ENCODE peak calls at places on chromosomes 13 and 19, in seven cellular contexts. F, I, D, S, V, T and L are unnamed samples.

GRCh38 chr13:44172411-44172810 is 201.2 kb upstream of the SERP2 start:
- DNase-seq in T (no peak), V (no peak), D (no peak), S (no peak), I (no peak), F (no peak), L (no peak)

GRCh38 chr13:84339456-84339855 is 457.2 kb upstream of the SLITRK1 start:
- DNase-seq in F (no peak), T (no peak), S (no peak), D (no peak), V (no peak), I (no peak), L (no peak)

GRCh38 chr19:1925544-1925943 is 15.4 kb upstream of the CSNK1G2 start:
- DNase-seq in V (no peak), D (no peak), I (no peak), S (no peak), T (no peak), F (no peak), L (no peak)

GRCh38 chr13:55464222-55464621 is 1676.5 kb upstream of the PRR20A start:
- DNase-seq in V (no peak), S (no peak), D (no peak), F (no peak), T (no peak), I (no peak), L (no peak)

GRCh38 chr13:63288576-63288975 is 1872.9 kb upstream of the PCDH20 start:
- DNase-seq in V (no peak), I (no peak), S (no peak), D (no peak), F (no peak), T (no peak), L (no peak)

GRCh38 chr19:44726465-44726864 is 22.0 kb upstream of the BCL3 start:
- DNase-seq in S (no peak), I (no peak), F (no peak), V (no peak), D (no peak), T (no peak), L (no peak)

GRCh38 chr19:46803555-46803954 is 15.2 kb upstream of the SLC1A5 start:
- DNase-seq in T (peak), S (no peak), I (no peak), F (no peak), V (no peak), D (no peak), L (no peak)

GRCh38 chr13:113937073-113937472 is 36.8 kb downstream of the C13orf46 start:
- DNase-seq in V (no peak), F (no peak), S (no peak), D (no peak), I (no peak), T (no peak), L (no peak)

GRCh38 chr13:86660090-86660489 is 860.9 kb upstream of the SLITRK6 start:
- DNase-seq in D (no peak), V (no peak), S (no peak), T (no peak), F (no peak), I (no peak), L (no peak)

GRCh38 chr19:41755328-41755913 is at the start of gene CEACAM6:
- DNase-seq in D (no peak), V (no peak), F (no peak), I (peak), T (no peak), S (no peak), L (no peak)

GRCh38 chr19:28530406-28531035 is 682.4 kb downstream of the UQCRFS1 start:
- DNase-seq in I (no peak), D (no peak), T (no peak), S (no peak), F (no peak), V (no peak), L (no peak)
- TF ChIP-seq CTCF in I (no peak), D (no peak), T (no peak), S (no peak), F (no peak), V (no peak), L (no peak)

DNA sequence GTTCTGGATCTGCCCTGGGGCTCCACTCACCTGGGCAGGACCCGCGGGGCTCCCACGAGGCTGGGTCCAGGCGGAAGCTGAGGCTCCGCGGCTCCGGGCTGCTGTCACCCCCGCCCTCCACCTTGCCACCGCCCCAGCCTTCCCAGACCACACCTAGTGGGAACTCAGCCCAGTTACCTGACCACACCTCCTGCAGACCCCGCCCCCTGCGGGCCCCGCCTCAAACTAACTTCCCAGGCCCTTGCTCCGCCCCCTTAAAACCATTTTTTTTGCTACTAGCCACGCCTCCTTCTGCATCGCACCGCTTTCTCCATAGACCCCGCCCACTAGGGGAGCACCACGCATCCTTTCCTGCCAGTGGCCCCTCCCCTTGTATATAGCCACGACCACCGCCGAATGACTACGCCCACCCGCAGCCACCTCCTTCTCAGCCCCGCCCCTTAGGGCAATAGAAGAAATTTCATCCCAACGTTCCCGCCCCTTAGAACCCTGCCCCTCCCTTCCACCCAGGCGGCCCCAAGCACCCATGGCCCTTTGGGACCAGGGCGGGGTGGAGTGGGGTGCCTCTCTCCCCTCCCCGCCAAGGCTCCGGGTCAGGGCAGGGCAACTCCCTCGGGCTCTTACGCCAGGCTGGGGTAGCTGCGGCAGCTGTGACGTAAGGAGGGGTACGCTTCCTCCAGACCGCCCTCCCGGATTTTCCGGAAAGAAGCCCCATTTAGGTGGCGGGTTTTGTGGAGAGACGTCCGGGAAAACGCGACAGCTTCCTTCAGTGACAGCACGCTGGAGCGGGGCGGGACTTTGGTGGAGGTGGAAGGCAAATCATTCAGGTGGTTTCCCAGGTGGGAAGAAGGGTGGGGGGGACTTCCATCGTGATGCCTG is at the start of gene SH2D3A:
- DNase-seq in I (peak), F (peak), D (no peak), T (peak), S (no peak), V (peak), L (peak)
- TF ChIP-seq CTCF in I (no peak), F (no peak), D (no peak), T (no peak), S (no peak), V (peak), L (no peak)

DNA sequence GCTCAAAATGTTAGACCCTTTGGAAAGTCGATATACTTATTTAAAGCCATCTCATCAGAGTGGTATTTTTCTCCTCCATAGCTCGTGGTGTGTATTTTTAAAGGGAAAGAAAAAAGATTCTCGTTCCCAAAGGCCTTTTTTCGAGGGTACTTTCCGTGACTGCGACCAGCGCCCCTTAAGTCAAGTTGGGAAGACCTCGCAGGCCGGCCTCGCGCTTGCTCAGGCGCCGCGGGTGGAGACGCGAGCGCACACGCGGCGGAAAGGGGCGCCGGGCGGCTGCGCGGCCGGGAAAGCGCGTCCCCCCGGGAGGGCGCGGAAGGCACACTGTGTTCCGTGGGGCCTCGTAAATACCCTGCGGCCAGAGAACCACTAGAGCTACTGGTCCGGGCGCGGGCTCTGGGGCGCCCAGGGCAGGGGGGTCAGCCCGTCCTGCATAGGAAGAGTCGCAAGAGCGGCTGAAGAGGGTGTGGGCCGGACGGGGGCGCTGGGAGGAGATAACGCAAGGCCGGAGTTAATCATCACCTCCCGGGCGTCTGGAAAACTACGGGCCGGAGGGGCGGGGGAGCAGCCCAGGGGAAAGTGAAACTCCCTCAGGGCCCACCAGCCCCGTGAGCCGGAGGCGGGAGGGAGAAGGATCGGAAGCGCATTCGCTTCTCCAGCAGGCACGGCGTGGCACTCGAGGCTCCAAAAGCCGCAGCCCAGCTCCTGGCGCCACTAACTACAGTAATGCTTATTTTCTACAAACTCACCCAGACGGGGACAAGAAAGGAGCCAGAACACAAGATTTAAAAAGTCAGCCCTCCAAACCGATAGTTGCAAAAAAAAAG is 1.2 kb upstream of the WBP4 start:
- DNase-seq in F (peak), D (peak), S (peak), I (peak), V (peak), T (peak), L (peak)
- TF ChIP-seq CTCF in F (peak), D (peak), S (no peak), I (no peak), V (peak), T (peak), L (peak)

GRCh38 chr13:20129076-20129475 is 31.8 kb downstream of the GJA3 start:
- DNase-seq in V (no peak), D (no peak), T (no peak), I (no peak), F (no peak), S (no peak), L (no peak)

GRCh38 chr13:20131057-20131832 is 29.6 kb downstream of the GJA3 start:
- DNase-seq in D (no peak), S (no peak), I (no peak), V (no peak), T (peak), F (no peak), L (no peak)

GRCh38 chr13:20128459-20128927 is 32.4 kb downstream of the GJA3 start:
- DNase-seq in V (no peak), T (peak), I (peak), S (no peak), F (no peak), D (no peak), L (no peak)

GRCh38 chr13:20130652-20131051 is 30.2 kb downstream of the GJA3 start:
- DNase-seq in V (no peak), F (no peak), S (no peak), I (no peak), T (no peak), D (no peak), L (no peak)

GRCh38 chr13:20130012-20130411 is 30.8 kb downstream of the GJA3 start:
- DNase-seq in T (no peak), S (no peak), F (no peak), I (no peak), D (no peak), V (no peak), L (no peak)
- TF ChIP-seq CTCF in T (no peak), S (no peak), F (no peak), I (no peak), D (no peak), V (no peak), L (no peak)

GRCh38 chr19:24033308-24033961 is 53.6 kb upstream of the ZNF254 start:
- DNase-seq in S (peak), F (peak), I (peak), V (peak), T (peak), D (peak), L (peak)
- TF ChIP-seq CTCF in S (no peak), F (no peak), I (no peak), V (peak), T (no peak), D (no peak), L (no peak)

DNA sequence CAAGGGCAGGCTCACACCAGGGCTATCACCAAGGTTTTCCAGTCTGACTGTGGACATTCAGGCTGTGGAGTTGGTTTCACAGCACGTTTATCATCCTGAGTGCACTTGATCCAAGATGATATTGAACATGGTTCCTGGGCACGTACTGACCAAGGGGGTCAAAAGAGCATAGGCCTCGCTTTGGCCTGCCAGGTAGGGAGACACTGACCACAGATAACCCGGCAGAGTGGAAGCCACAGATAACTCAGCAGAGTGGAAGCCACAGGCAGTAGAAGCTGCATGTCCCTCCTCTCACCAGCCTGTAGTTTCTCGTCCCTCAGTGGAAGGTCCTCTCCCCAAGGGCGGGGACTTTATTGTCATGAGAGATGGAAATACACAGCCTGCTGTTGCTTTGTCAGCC is 8.7 kb upstream of the KRTDAP start:
- DNase-seq in S (no peak), T (no peak), V (no peak), F (no peak), D (no peak), I (no peak), L (no peak)
- TF ChIP-seq CTCF in S (no peak), T (no peak), V (no peak), F (no peak), D (no peak), I (no peak), L (no peak)

DNA sequence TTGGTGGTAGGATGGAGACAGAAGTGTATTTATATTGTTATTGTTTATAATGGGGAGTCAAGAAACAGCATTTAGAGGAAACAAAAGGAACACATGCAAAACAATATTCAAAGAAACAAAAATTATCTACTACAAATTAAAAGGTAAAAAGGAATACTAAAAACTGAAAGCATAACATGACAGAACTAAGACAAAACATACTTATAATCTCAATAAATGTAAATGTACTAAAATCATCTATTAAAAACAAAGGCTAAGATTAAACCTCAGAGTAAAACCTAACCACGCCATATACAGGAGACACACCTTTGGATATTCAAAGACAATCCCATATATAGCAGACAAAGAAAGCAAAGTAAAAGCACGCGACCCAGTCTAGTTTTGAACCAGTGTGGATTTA is 273.6 kb downstream of the ABCC4 start:
- DNase-seq in I (no peak), D (no peak), S (no peak), T (no peak), F (no peak), V (no peak), L (no peak)
- TF ChIP-seq CTCF in I (no peak), D (no peak), S (no peak), T (no peak), F (no peak), V (no peak), L (no peak)

DNA sequence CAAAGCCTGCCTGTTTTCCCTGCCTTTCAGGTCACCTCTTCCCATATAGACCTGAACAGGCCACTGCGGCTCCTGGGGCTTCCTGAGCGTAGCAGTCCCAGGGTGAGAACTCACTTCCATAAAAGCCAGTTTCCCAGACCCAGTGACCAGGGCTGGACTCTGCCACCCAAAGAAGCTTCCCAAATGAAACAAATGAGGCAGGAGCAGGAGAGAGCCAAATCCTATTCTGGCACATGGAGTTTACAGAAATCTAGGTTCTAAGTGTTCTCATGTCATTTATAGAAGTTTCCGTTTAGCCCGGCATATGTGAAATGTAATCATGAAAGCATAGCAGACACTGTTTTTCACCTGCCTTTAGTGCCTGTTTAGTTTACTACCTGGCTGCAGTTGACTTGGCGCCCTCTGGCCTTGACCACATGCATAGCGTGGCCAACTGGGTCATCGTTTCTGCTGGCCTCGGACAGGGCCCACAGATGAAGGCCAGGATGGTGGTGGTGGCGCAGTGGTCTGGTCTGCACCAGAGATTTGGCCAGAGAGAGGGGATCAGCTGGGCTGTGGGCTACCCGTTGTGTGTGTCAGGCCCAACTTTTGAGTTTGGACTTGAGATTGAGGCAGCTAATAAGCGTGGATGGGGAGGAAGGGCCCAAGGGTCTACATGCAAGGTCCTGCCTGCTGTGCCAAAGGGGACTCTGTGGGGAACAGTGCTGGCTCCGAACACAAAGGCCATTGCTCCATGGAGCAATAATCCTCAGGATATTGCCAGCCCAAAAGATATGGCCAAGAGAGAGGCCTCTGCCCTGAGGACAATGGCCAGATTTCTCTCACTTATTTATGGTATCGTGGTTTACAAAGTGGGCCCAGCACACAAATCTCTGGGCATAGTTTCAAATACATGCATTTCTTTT is 43.3 kb downstream of the NFIX start:
- DNase-seq in I (no peak), D (no peak), F (no peak), T (no peak), S (peak), V (no peak), L (no peak)
- TF ChIP-seq CTCF in I (no peak), D (no peak), F (no peak), T (peak), S (no peak), V (peak), L (no peak)

GRCh38 chr19:58349590-58349989 is 3.7 kb downstream of the A1BG start:
- DNase-seq in F (no peak), D (no peak), I (no peak), T (no peak), S (no peak), V (no peak), L (no peak)

GRCh38 chr19:58351558-58351878 is 1.8 kb downstream of the A1BG start:
- DNase-seq in S (no peak), I (no peak), D (no peak), F (no peak), T (no peak), V (no peak), L (no peak)

GRCh38 chr19:58350871-58351557 is 2.3 kb downstream of the A1BG start:
- DNase-seq in S (no peak), I (no peak), T (no peak), V (no peak), D (no peak), F (no peak), L (no peak)

GRCh38 chr19:58351996-58352755 is 1.1 kb downstream of the A1BG start:
- DNase-seq in S (no peak), T (no peak), F (no peak), D (no peak), I (no peak), V (no peak), L (no peak)

GRCh38 chr19:58350001-58350801 is 3.1 kb downstream of the A1BG start:
- DNase-seq in V (no peak), F (no peak), S (no peak), D (no peak), I (no peak), T (no peak), L (no peak)
- TF ChIP-seq CTCF in V (no peak), F (no peak), S (no peak), D (no peak), I (no peak), T (no peak), L (no peak)